ENCODE peak calls at places on chromosomes 11 and 22, in six cellular contexts. Y, I, D, X, N and W are unnamed samples.

GRCh38 chr11:92740251-92740650 is 229.2 kb upstream of the MTNR1B start:
- DNase-seq in Y (no peak), D (no peak), I (no peak), N (no peak), X (no peak), W (no peak)

GRCh38 chr11:106276126-106276525 is 198.7 kb downstream of the AASDHPPT start:
- DNase-seq in X (no peak), D (no peak), N (no peak), Y (no peak), I (no peak), W (no peak)

GRCh38 chr11:66112640-66113098 is 42.6 kb downstream of the PACS1 start:
- DNase-seq in X (no peak), D (no peak), Y (peak), I (no peak), N (no peak), W (no peak)

GRCh38 chr22:20412474-20413216 is 18.7 kb downstream of the ZNF74 start:
- DNase-seq in N (no peak), Y (no peak), X (no peak), I (no peak), D (no peak), W (no peak)

GRCh38 chr22:49676783-49677494 is 150.7 kb downstream of the BRD1 start:
- DNase-seq in D (no peak), N (no peak), X (no peak), Y (no peak), I (no peak), W (no peak)

GRCh38 chr11:61567286-61568061 is 13.4 kb downstream of the SYT7 start:
- DNase-seq in D (peak), N (peak), Y (peak), X (peak), I (peak), W (peak)

GRCh38 chr11:59206635-59207034 is 6.1 kb downstream of the MPEG1 start:
- DNase-seq in N (peak), Y (peak), I (peak), D (peak), X (peak), W (peak)

GRCh38 chr11:5618807-5619206 is 6.0 kb upstream of the TRIM34 start:
- DNase-seq in D (no peak), X (no peak), N (no peak), I (peak), Y (peak), W (no peak)

GRCh38 chr11:29306527-29306926 is 710.3 kb downstream of the KCNA4 start:
- DNase-seq in D (no peak), I (no peak), X (no peak), Y (peak), N (no peak), W (no peak)
- TF ChIP-seq JUN in D (no peak), I (no peak), X (no peak), Y (no peak), N (no peak), W (no peak)

GRCh38 chr11:86047275-86047991 is 21.5 kb downstream of the PICALM start:
- DNase-seq in N (no peak), I (no peak), D (no peak), X (no peak), Y (no peak), W (no peak)
- TF ChIP-seq JUN in N (no peak), I (no peak), D (no peak), X (no peak), Y (no peak), W (no peak)

GRCh38 chr11:105211806-105212531 is 72.4 kb upstream of the CARD18 start:
- DNase-seq in N (no peak), D (no peak), I (no peak), Y (peak), X (no peak), W (no peak)
- TF ChIP-seq JUN in N (no peak), D (no peak), I (no peak), Y (no peak), X (no peak), W (no peak)

GRCh38 chr11:104973616-104974015 is 5.2 kb upstream of the CASP4 start:
- DNase-seq in Y (no peak), N (no peak), D (no peak), X (no peak), I (no peak), W (no peak)
- TF ChIP-seq JUN in Y (no peak), N (no peak), D (no peak), X (no peak), I (no peak), W (no peak)

GRCh38 chr11:78791964-78792363 is 217.3 kb upstream of the NARS2 start:
- DNase-seq in X (no peak), Y (no peak), D (no peak), I (no peak), N (no peak), W (no peak)

GRCh38 chr11:78798567-78799170 is 224.0 kb upstream of the NARS2 start:
- DNase-seq in Y (peak), X (peak), N (peak), I (peak), D (peak), W (peak)

GRCh38 chr11:78797559-78797958 is 222.9 kb upstream of the NARS2 start:
- DNase-seq in I (no peak), Y (peak), D (no peak), N (no peak), X (no peak), W (no peak)

GRCh38 chr11:78796956-78797355 is 222.3 kb upstream of the NARS2 start:
- DNase-seq in I (no peak), Y (peak), X (no peak), D (no peak), N (no peak), W (no peak)

GRCh38 chr11:78795862-78796261 is 221.2 kb upstream of the NARS2 start:
- DNase-seq in X (no peak), Y (no peak), N (no peak), I (no peak), D (no peak), W (no peak)
- TF ChIP-seq JUN in X (no peak), Y (no peak), N (no peak), I (no peak), D (no peak), W (no peak)

GRCh38 chr11:74139151-74139918 is 31.5 kb downstream of the C2CD3 start:
- DNase-seq in Y (no peak), N (no peak), X (no peak), I (no peak), D (no peak), W (no peak)

GRCh38 chr11:74138021-74138420 is 32.8 kb downstream of the C2CD3 start:
- DNase-seq in Y (no peak), X (no peak), I (no peak), D (no peak), N (no peak), W (no peak)

GRCh38 chr11:74135516-74135840 is 35.3 kb downstream of the C2CD3 start:
- DNase-seq in D (no peak), I (no peak), Y (no peak), X (no peak), N (no peak), W (no peak)

GRCh38 chr11:74141274-74141695 is 29.5 kb downstream of the C2CD3 start:
- DNase-seq in I (peak), Y (peak), X (no peak), N (no peak), D (no peak), W (peak)

GRCh38 chr11:74138572-74138971 is 32.2 kb downstream of the C2CD3 start:
- DNase-seq in X (no peak), I (peak), N (peak), Y (peak), D (peak), W (no peak)
- TF ChIP-seq JUN in X (no peak), I (no peak), N (peak), Y (peak), D (no peak), W (no peak)

GRCh38 chr11:17443000-17443399 is 33.6 kb downstream of the ABCC8 start:
- DNase-seq in I (no peak), Y (no peak), X (no peak), D (no peak), N (no peak), W (no peak)

GRCh38 chr11:17443926-17444690 is 32.5 kb downstream of the ABCC8 start:
- DNase-seq in N (no peak), I (no peak), D (no peak), Y (no peak), X (no peak), W (no peak)

GRCh38 chr11:17446482-17446881 is 30.2 kb downstream of the ABCC8 start:
- DNase-seq in Y (no peak), X (no peak), I (no peak), N (no peak), D (no peak), W (no peak)

GRCh38 chr11:17445240-17445795 is 31.3 kb downstream of the ABCC8 start:
- DNase-seq in X (no peak), D (no peak), I (no peak), Y (no peak), N (no peak), W (no peak)

DNA sequence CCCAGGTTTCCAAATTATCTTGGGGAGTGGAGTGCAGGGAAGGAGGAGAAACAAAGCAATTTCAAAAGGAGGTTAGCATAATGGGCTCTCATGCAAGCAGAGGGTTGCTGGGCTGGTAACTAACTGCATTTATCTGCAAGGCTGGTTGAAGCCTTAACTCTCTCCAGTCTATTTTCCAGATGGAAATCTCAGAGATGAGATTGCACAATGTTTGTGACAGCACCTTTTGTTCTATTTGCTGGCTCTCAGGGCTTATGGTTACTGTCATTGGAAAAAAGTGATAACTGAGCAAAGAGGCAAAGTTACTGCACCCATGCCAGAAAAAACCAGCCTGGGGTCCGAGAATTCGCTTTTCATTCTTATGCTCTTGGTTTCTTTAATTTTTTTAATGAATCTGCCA is 33.2 kb downstream of the ABCC8 start:
- DNase-seq in X (no peak), Y (no peak), I (no peak), D (no peak), N (no peak), W (no peak)
- TF ChIP-seq JUN in X (no peak), Y (no peak), I (no peak), D (no peak), N (no peak), W (no peak)

GRCh38 chr22:27112273-27112672 is 454.9 kb downstream of the MIAT start:
- DNase-seq in D (no peak), N (no peak), I (peak), X (no peak), Y (peak), W (no peak)

GRCh38 chr22:27113211-27114030 is 456.0 kb downstream of the MIAT start:
- DNase-seq in Y (peak), X (no peak), N (peak), D (no peak), I (peak), W (no peak)

GRCh38 chr22:27108425-27109114 is 451.2 kb downstream of the MIAT start:
- DNase-seq in D (no peak), I (no peak), X (no peak), N (no peak), Y (peak), W (no peak)

GRCh38 chr22:27111796-27112195 is 454.4 kb downstream of the MIAT start:
- DNase-seq in D (no peak), I (no peak), X (no peak), Y (no peak), N (no peak), W (no peak)

DNA sequence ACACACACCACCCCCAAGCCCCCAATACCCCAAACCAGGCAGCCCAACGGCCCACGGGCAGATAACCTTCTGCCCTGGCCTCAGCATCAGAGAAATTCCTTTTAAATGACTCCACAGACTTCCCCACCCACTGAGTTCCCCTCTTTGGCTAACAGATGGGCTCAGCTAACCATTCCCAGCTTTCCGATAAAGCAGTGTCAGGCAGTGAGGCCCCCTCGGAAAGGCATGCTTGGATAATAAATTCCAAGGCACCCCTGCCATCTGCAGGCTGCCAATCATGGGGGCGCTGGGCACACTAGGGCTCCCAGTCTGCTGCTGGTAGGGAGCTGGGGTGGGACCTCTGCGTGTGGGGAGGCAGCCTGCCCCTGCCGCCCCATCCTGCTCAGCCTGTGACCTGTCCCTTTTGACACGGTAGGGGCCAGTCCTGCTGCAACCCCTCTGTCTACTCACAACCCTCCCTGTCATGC is 453.6 kb downstream of the MIAT start:
- DNase-seq in N (peak), I (peak), D (no peak), X (no peak), Y (peak), W (no peak)
- TF ChIP-seq JUN in N (peak), I (no peak), D (no peak), X (no peak), Y (peak), W (no peak)